ENCODE peak calls at places on chromosomes 11 and 22, in ten cellular contexts. One of them, this sample, is unnamed.

GRCh38 chr11:44332665-44333064 is 22.7 kb upstream of the ALX4 start:
- DNase-seq in GM23248: no peak
- DNase-seq in Panc1: no peak
- DNase-seq in neuronal stem cell: no peak
- DNase-seq in left lung: no peak
- DNase-seq in adrenal gland: no peak
- DNase-seq in astrocyte of the spinal cord: no peak
- DNase-seq in fibroblast of mammary gland: no peak
- DNase-seq in CD8-positive, alpha-beta memory T cell: no peak
- DNase-seq in colonic mucosa: no peak
- DNase-seq in this sample: no peak

GRCh38 chr22:45007247-45007945 is 2.4 kb downstream of the PHF21B start:
- DNase-seq in CD8-positive, alpha-beta memory T cell: no peak
- DNase-seq in GM23248: peak; percentile 43
- DNase-seq in fibroblast of mammary gland: no peak
- DNase-seq in left lung: no peak
- DNase-seq in colonic mucosa: no peak
- DNase-seq in adrenal gland: peak; percentile 63
- DNase-seq in Panc1: no peak
- DNase-seq in neuronal stem cell: peak; percentile 86
- DNase-seq in astrocyte of the spinal cord: peak; percentile 24
- DNase-seq in this sample: no peak

GRCh38 chr11:33574366-33574765 is 126.3 kb downstream of the C11orf91 start:
- DNase-seq in colonic mucosa: no peak
- DNase-seq in adrenal gland: no peak
- DNase-seq in CD8-positive, alpha-beta memory T cell: no peak
- DNase-seq in Panc1: no peak
- DNase-seq in astrocyte of the spinal cord: no peak
- DNase-seq in neuronal stem cell: no peak
- DNase-seq in fibroblast of mammary gland: peak; percentile 11
- DNase-seq in GM23248: no peak
- DNase-seq in left lung: no peak
- DNase-seq in this sample: no peak

GRCh38 chr11:74288161-74288560 is 23.3 kb downstream of the P4HA3 start:
- DNase-seq in neuronal stem cell: no peak
- DNase-seq in adrenal gland: peak; percentile 24
- DNase-seq in GM23248: peak; percentile 97
- DNase-seq in colonic mucosa: no peak
- DNase-seq in CD8-positive, alpha-beta memory T cell: no peak
- DNase-seq in Panc1: peak; percentile 30
- DNase-seq in fibroblast of mammary gland: peak; percentile 99
- DNase-seq in astrocyte of the spinal cord: peak; percentile 95
- DNase-seq in left lung: no peak
- DNase-seq in this sample: peak; percentile 98

GRCh38 chr11:83306385-83307080 is 20.4 kb upstream of the CCDC90B start:
- DNase-seq in adrenal gland: no peak
- DNase-seq in GM23248: no peak
- DNase-seq in neuronal stem cell: no peak
- DNase-seq in CD8-positive, alpha-beta memory T cell: no peak
- DNase-seq in fibroblast of mammary gland: no peak
- DNase-seq in left lung: no peak
- DNase-seq in colonic mucosa: no peak
- DNase-seq in astrocyte of the spinal cord: no peak
- DNase-seq in Panc1: no peak
- DNase-seq in this sample: no peak

GRCh38 chr11:108101090-108101775 is 20.1 kb upstream of the ACAT1 start:
- DNase-seq in left lung: no peak
- DNase-seq in astrocyte of the spinal cord: no peak
- DNase-seq in adrenal gland: no peak
- DNase-seq in colonic mucosa: no peak
- DNase-seq in Panc1: no peak
- DNase-seq in neuronal stem cell: no peak
- DNase-seq in CD8-positive, alpha-beta memory T cell: no peak
- DNase-seq in GM23248: no peak
- DNase-seq in fibroblast of mammary gland: no peak
- DNase-seq in this sample: no peak

GRCh38 chr11:118918128-118918685 is 7.5 kb downstream of the BCL9L start:
- DNase-seq in Panc1: no peak
- DNase-seq in neuronal stem cell: no peak
- DNase-seq in CD8-positive, alpha-beta memory T cell: peak; percentile 71
- DNase-seq in left lung: peak; percentile 80
- DNase-seq in GM23248: peak; percentile 94
- DNase-seq in fibroblast of mammary gland: peak; percentile 95
- DNase-seq in adrenal gland: peak; percentile 75
- DNase-seq in astrocyte of the spinal cord: peak; percentile 94
- DNase-seq in colonic mucosa: peak; percentile 96
- DNase-seq in this sample: peak; percentile 90

GRCh38 chr11:63888170-63889086 is 28.5 kb downstream of the RCOR2 start:
- DNase-seq in colonic mucosa: peak; percentile 90
- DNase-seq in adrenal gland: peak; percentile 75
- DNase-seq in neuronal stem cell: no peak
- DNase-seq in astrocyte of the spinal cord: peak; percentile 49
- DNase-seq in CD8-positive, alpha-beta memory T cell: peak; percentile 69
- DNase-seq in fibroblast of mammary gland: peak; percentile 78
- DNase-seq in Panc1: no peak
- DNase-seq in left lung: peak; percentile 79
- DNase-seq in GM23248: peak; percentile 78
- DNase-seq in this sample: peak; percentile 47

GRCh38 chr11:111793863-111794262 is 27.7 kb upstream of the PPP2R1B start:
- DNase-seq in GM23248: peak; percentile 97
- DNase-seq in colonic mucosa: no peak
- DNase-seq in neuronal stem cell: no peak
- DNase-seq in fibroblast of mammary gland: peak; percentile 90
- DNase-seq in left lung: no peak
- DNase-seq in adrenal gland: peak; percentile 84
- DNase-seq in astrocyte of the spinal cord: peak; percentile 54
- DNase-seq in Panc1: no peak
- DNase-seq in CD8-positive, alpha-beta memory T cell: no peak
- DNase-seq in this sample: no peak

GRCh38 chr11:61688368-61689163 is 8.4 kb downstream of the DAGLA start:
- DNase-seq in left lung: peak; percentile 80
- DNase-seq in neuronal stem cell: no peak
- DNase-seq in colonic mucosa: peak; percentile 90
- DNase-seq in astrocyte of the spinal cord: no peak
- DNase-seq in GM23248: peak; percentile 87
- DNase-seq in adrenal gland: no peak
- DNase-seq in fibroblast of mammary gland: peak; percentile 73
- DNase-seq in Panc1: no peak
- DNase-seq in CD8-positive, alpha-beta memory T cell: no peak
- DNase-seq in this sample: no peak

GRCh38 chr11:70482529-70482917 is 84.2 kb downstream of the CTTN start:
- DNase-seq in left lung: peak; percentile 46
- DNase-seq in Panc1: no peak
- DNase-seq in neuronal stem cell: no peak
- DNase-seq in fibroblast of mammary gland: no peak
- DNase-seq in CD8-positive, alpha-beta memory T cell: no peak
- DNase-seq in GM23248: no peak
- DNase-seq in adrenal gland: no peak
- DNase-seq in colonic mucosa: no peak
- DNase-seq in astrocyte of the spinal cord: peak; percentile 45
- DNase-seq in this sample: no peak

GRCh38 chr11:70483077-70483861 is 84.9 kb downstream of the CTTN start:
- DNase-seq in astrocyte of the spinal cord: peak; percentile 75
- DNase-seq in GM23248: peak; percentile 58
- DNase-seq in neuronal stem cell: no peak
- DNase-seq in left lung: peak; percentile 83
- DNase-seq in Panc1: peak; percentile 58
- DNase-seq in colonic mucosa: no peak
- DNase-seq in CD8-positive, alpha-beta memory T cell: no peak
- DNase-seq in fibroblast of mammary gland: peak; percentile 74
- DNase-seq in adrenal gland: peak; percentile 55
- DNase-seq in this sample: no peak

GRCh38 chr11:70481625-70482528 is 83.5 kb downstream of the CTTN start:
- DNase-seq in astrocyte of the spinal cord: peak; percentile 74
- DNase-seq in adrenal gland: peak; percentile 92
- DNase-seq in left lung: peak; percentile 76
- DNase-seq in neuronal stem cell: no peak
- DNase-seq in CD8-positive, alpha-beta memory T cell: no peak
- DNase-seq in colonic mucosa: no peak
- DNase-seq in fibroblast of mammary gland: peak; percentile 88
- DNase-seq in GM23248: peak; percentile 71
- DNase-seq in Panc1: peak; percentile 81
- DNase-seq in this sample: no peak

GRCh38 chr11:70485326-70486025 is 87.1 kb downstream of the CTTN start:
- DNase-seq in neuronal stem cell: no peak
- DNase-seq in Panc1: no peak
- DNase-seq in GM23248: no peak
- DNase-seq in colonic mucosa: no peak
- DNase-seq in CD8-positive, alpha-beta memory T cell: no peak
- DNase-seq in left lung: no peak
- DNase-seq in fibroblast of mammary gland: no peak
- DNase-seq in adrenal gland: no peak
- DNase-seq in astrocyte of the spinal cord: no peak
- DNase-seq in this sample: no peak

DNA sequence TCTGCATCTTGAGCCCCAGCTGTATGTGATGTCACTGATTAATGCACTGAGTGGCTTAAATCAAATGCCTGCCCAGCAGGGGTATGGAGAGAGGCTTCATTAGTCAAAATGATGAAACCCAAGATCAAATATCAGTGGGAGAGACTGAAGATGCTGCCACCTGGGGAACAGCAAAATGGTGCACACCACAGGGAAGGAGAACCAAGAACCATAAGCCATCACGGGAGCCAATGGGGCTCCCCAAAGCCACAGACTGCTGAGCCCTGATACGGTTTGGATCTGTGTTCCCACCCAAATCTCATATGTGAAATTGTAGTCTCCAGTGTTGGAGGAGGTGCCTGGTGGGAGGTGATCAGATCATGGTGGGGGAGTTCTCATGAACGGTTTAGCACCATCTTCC is 85.6 kb downstream of the CTTN start:
- DNase-seq in neuronal stem cell: no peak
- DNase-seq in astrocyte of the spinal cord: no peak
- DNase-seq in CD8-positive, alpha-beta memory T cell: no peak
- DNase-seq in Panc1: no peak
- DNase-seq in GM23248: no peak
- DNase-seq in fibroblast of mammary gland: no peak
- DNase-seq in adrenal gland: no peak
- DNase-seq in colonic mucosa: no peak
- DNase-seq in left lung: no peak
- DNase-seq in this sample: no peak
- H3K4me3 ChIP-seq in neuronal stem cell: no peak overlapping the region
- H3K4me3 ChIP-seq in astrocyte of the spinal cord: no peak overlapping the region
- H3K4me3 ChIP-seq in CD8-positive, alpha-beta memory T cell: no peak overlapping the region
- H3K4me3 ChIP-seq in Panc1: no peak overlapping the region
- H3K4me3 ChIP-seq in GM23248: no peak overlapping the region
- H3K4me3 ChIP-seq in fibroblast of mammary gland: no peak overlapping the region
- H3K4me3 ChIP-seq in adrenal gland: no peak overlapping the region
- H3K4me3 ChIP-seq in colonic mucosa: no peak overlapping the region
- H3K4me3 ChIP-seq in left lung: no peak overlapping the region
- H3K4me3 ChIP-seq in this sample: no peak overlapping the region

GRCh38 chr11:31799794-31800397 is 11.2 kb downstream of the PAX6 start:
- DNase-seq in neuronal stem cell: no peak
- DNase-seq in colonic mucosa: no peak
- DNase-seq in astrocyte of the spinal cord: no peak
- DNase-seq in fibroblast of mammary gland: no peak
- DNase-seq in adrenal gland: no peak
- DNase-seq in CD8-positive, alpha-beta memory T cell: no peak
- DNase-seq in Panc1: no peak
- DNase-seq in GM23248: no peak
- DNase-seq in left lung: no peak
- DNase-seq in this sample: no peak

GRCh38 chr11:31799036-31799793 is 11.9 kb downstream of the PAX6 start:
- DNase-seq in left lung: no peak
- DNase-seq in fibroblast of mammary gland: no peak
- DNase-seq in GM23248: no peak
- DNase-seq in colonic mucosa: no peak
- DNase-seq in astrocyte of the spinal cord: no peak
- DNase-seq in neuronal stem cell: no peak
- DNase-seq in CD8-positive, alpha-beta memory T cell: no peak
- DNase-seq in Panc1: no peak
- DNase-seq in adrenal gland: no peak
- DNase-seq in this sample: no peak

GRCh38 chr11:31797227-31798056 is 13.7 kb downstream of the PAX6 start:
- DNase-seq in neuronal stem cell: no peak
- DNase-seq in fibroblast of mammary gland: no peak
- DNase-seq in colonic mucosa: no peak
- DNase-seq in adrenal gland: no peak
- DNase-seq in left lung: no peak
- DNase-seq in CD8-positive, alpha-beta memory T cell: no peak
- DNase-seq in Panc1: no peak
- DNase-seq in GM23248: no peak
- DNase-seq in astrocyte of the spinal cord: no peak
- DNase-seq in this sample: no peak

GRCh38 chr11:31796523-31797226 is 14.4 kb downstream of the PAX6 start:
- DNase-seq in colonic mucosa: no peak
- DNase-seq in adrenal gland: no peak
- DNase-seq in neuronal stem cell: no peak
- DNase-seq in fibroblast of mammary gland: no peak
- DNase-seq in GM23248: no peak
- DNase-seq in Panc1: no peak
- DNase-seq in astrocyte of the spinal cord: no peak
- DNase-seq in left lung: no peak
- DNase-seq in CD8-positive, alpha-beta memory T cell: no peak
- DNase-seq in this sample: no peak

GRCh38 chr11:31798057-31799035 is 12.8 kb downstream of the PAX6 start:
- DNase-seq in Panc1: no peak
- DNase-seq in neuronal stem cell: no peak
- DNase-seq in adrenal gland: no peak
- DNase-seq in fibroblast of mammary gland: no peak
- DNase-seq in left lung: no peak
- DNase-seq in CD8-positive, alpha-beta memory T cell: no peak
- DNase-seq in GM23248: peak; percentile 48
- DNase-seq in colonic mucosa: no peak
- DNase-seq in astrocyte of the spinal cord: no peak
- DNase-seq in this sample: no peak
- H3K4me3 ChIP-seq in Panc1: no peak overlapping the region
- H3K4me3 ChIP-seq in neuronal stem cell: no peak overlapping the region
- H3K4me3 ChIP-seq in adrenal gland: no peak overlapping the region
- H3K4me3 ChIP-seq in fibroblast of mammary gland: no peak overlapping the region
- H3K4me3 ChIP-seq in left lung: no peak overlapping the region
- H3K4me3 ChIP-seq in CD8-positive, alpha-beta memory T cell: no peak overlapping the region
- H3K4me3 ChIP-seq in GM23248: peak overlapping the region; percentile 38
- H3K4me3 ChIP-seq in colonic mucosa: no peak overlapping the region
- H3K4me3 ChIP-seq in astrocyte of the spinal cord: no peak overlapping the region
- H3K4me3 ChIP-seq in this sample: peak overlapping the region; percentile 5

GRCh38 chr11:67452141-67452952 is at the start of gene GPR152:
- DNase-seq in CD8-positive, alpha-beta memory T cell: no peak
- DNase-seq in neuronal stem cell: no peak
- DNase-seq in GM23248: no peak
- DNase-seq in fibroblast of mammary gland: no peak
- DNase-seq in astrocyte of the spinal cord: no peak
- DNase-seq in Panc1: no peak
- DNase-seq in adrenal gland: peak; percentile 34
- DNase-seq in colonic mucosa: no peak
- DNase-seq in left lung: no peak
- DNase-seq in this sample: no peak
- H3K4me3 ChIP-seq in CD8-positive, alpha-beta memory T cell: no peak within 1 kb of the TSS
- H3K4me3 ChIP-seq in neuronal stem cell: no peak within 1 kb of the TSS
- H3K4me3 ChIP-seq in GM23248: no peak within 1 kb of the TSS
- H3K4me3 ChIP-seq in fibroblast of mammary gland: no peak within 1 kb of the TSS
- H3K4me3 ChIP-seq in astrocyte of the spinal cord: no peak within 1 kb of the TSS
- H3K4me3 ChIP-seq in Panc1: no peak within 1 kb of the TSS
- H3K4me3 ChIP-seq in adrenal gland: no peak within 1 kb of the TSS
- H3K4me3 ChIP-seq in colonic mucosa: no peak within 1 kb of the TSS
- H3K4me3 ChIP-seq in left lung: no peak within 1 kb of the TSS
- H3K4me3 ChIP-seq in this sample: no peak within 1 kb of the TSS

DNA sequence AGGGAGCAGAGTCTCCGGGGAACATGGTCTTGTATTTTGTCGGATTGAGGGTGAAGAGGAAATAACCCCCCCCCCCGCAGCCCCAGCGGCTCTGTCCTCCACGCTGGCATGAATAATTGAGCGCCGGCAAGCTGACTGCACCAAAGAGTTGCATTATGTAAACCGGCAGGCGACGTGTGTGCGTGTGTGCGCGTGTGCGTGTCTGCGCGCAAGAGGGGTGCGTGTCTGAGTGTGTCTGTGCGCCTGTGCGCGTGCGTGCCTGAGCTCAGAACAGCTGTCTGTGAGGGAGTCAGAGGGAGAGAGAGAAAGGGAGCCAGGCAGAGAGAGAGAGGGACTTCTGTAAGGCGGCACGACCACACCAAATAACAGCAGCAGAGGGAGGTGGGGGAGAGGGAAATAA is 94.4 kb downstream of the SCN3B start:
- DNase-seq in colonic mucosa: no peak
- DNase-seq in Panc1: no peak
- DNase-seq in neuronal stem cell: no peak
- DNase-seq in astrocyte of the spinal cord: peak; percentile 60
- DNase-seq in CD8-positive, alpha-beta memory T cell: peak; percentile 25
- DNase-seq in GM23248: peak; percentile 93
- DNase-seq in adrenal gland: peak; percentile 85
- DNase-seq in left lung: peak; percentile 49
- DNase-seq in fibroblast of mammary gland: peak; percentile 21
- DNase-seq in this sample: peak; percentile 43
- H3K4me3 ChIP-seq in colonic mucosa: peak overlapping the region; percentile 9
- H3K4me3 ChIP-seq in Panc1: peak overlapping the region; percentile 14
- H3K4me3 ChIP-seq in neuronal stem cell: no peak overlapping the region
- H3K4me3 ChIP-seq in astrocyte of the spinal cord: peak overlapping the region; percentile 39
- H3K4me3 ChIP-seq in CD8-positive, alpha-beta memory T cell: no peak overlapping the region
- H3K4me3 ChIP-seq in GM23248: peak overlapping the region; percentile 64
- H3K4me3 ChIP-seq in adrenal gland: no peak overlapping the region
- H3K4me3 ChIP-seq in left lung: peak overlapping the region; percentile 11
- H3K4me3 ChIP-seq in fibroblast of mammary gland: peak overlapping the region; percentile 7
- H3K4me3 ChIP-seq in this sample: peak overlapping the region; percentile 47